ENCODE peak calls at places on chromosomes 13 and 19, in eight cellular contexts. Z is heart right ventricle; J is astrocyte of the spinal cord; G is mucosa of gallbladder; C is posterior cingulate gyrus; K is activated CD4-positive, alpha-beta T cell treated with anti-CD3 and anti-CD28 coated beads, Interleukin-2, amount 50 U/mL, for 24 hours; I is germinal center; B is T-helper 17 cell. R is an unnamed sample.

GRCh38 chr13:32267836-32268439 is 47.2 kb downstream of the ZAR1L start:
- DNase-seq in B (peak; percentile 15), Z (no peak), K (peak; percentile 27), I (peak; percentile 60), J (no peak), C (no peak), G (no peak), R (peak; percentile 47)

GRCh38 chr13:35690546-35690945 is 214.1 kb upstream of the MAB21L1 start:
- DNase-seq in G (no peak), C (no peak), J (peak; percentile 48), K (no peak), Z (no peak), I (no peak), B (no peak), R (no peak)

GRCh38 chr19:16497042-16497441 is 848 bp downstream of the C19orf44 start:
- DNase-seq in K (no peak), Z (no peak), I (no peak), B (no peak), J (no peak), C (no peak), G (no peak), R (no peak)

GRCh38 chr19:37466277-37466797 is 907 bp downstream of the ZNF569 start:
- DNase-seq in I (no peak), K (no peak), G (no peak), Z (no peak), B (no peak), J (peak; percentile 48), C (no peak), R (no peak)

GRCh38 chr19:29831041-29831548 is 19.3 kb downstream of the CCNE1 start:
- DNase-seq in I (no peak), K (no peak), G (no peak), C (peak; percentile 55), J (no peak), Z (no peak), B (peak; percentile 33), R (no peak)

GRCh38 chr19:1254081-1254527 is 5.7 kb downstream of the MIDN start:
- DNase-seq in J (no peak), G (no peak), C (peak; percentile 96), K (no peak), B (no peak), I (no peak), Z (no peak), R (no peak)

GRCh38 chr19:38649305-38650179 is 2.1 kb downstream of the ACTN4 start:
- DNase-seq in G (peak; percentile 54), I (no peak), Z (no peak), J (no peak), B (no peak), K (no peak), C (peak; percentile 52), R (no peak)

GRCh38 chr13:41700790-41701310 is 243.5 kb downstream of the RGCC start:
- DNase-seq in I (no peak), C (no peak), J (peak; percentile 81), G (peak; percentile 25), K (no peak), Z (peak; percentile 57), B (no peak), R (no peak)